ENCODE peak calls at places on chromosomes 12 and 14, in four cellular contexts. H, B, S and N are unnamed samples.
A peak's percentile ranks its signal among the peaks of the same experiment; 100 is the strongest.

GRCh38 chr14:23162800-23163199 is 20.7 kb downstream of the SLC7A8 start:
- DNase-seq in H (no peak), B (no peak), S (no peak), N (no peak)

GRCh38 chr14:104794641-104795467 is 694 bp downstream of the AKT1 start:
- DNase-seq in H (peak; percentile 53), B (no peak), S (no peak), N (peak; percentile 64)

GRCh38 chr12:120468846-120469449 is 600 bp downstream of the SRSF9 start:
- DNase-seq in H (peak; percentile 29), B (peak; percentile 13), S (no peak), N (peak; percentile 72)

GRCh38 chr12:121711925-121712461 is 559 bp upstream of the TMEM120B start:
- DNase-seq in H (no peak), B (no peak), S (no peak), N (peak; percentile 80)

GRCh38 chr14:54173782-54174181 is 217.2 kb upstream of the BMP4 start:
- DNase-seq in H (peak; percentile 43), B (no peak), S (no peak), N (no peak)

GRCh38 chr12:54206807-54207206 is 18.0 kb upstream of the SMUG1 start:
- DNase-seq in H (no peak), B (no peak), S (no peak), N (no peak)

GRCh38 chr12:121579981-121580868 is 598 bp downstream of the KDM2B start:
- DNase-seq in H (peak; percentile 78), B (peak; percentile 65), S (peak; percentile 30), N (peak; percentile 80)

GRCh38 chr12:113598815-113599406 is 127.2 kb upstream of the LHX5 start:
- DNase-seq in H (no peak), B (no peak), S (no peak), N (no peak)

GRCh38 chr12:108804361-108804949 is 52.9 kb downstream of the SSH1 start:
- DNase-seq in H (peak; percentile 95), B (no peak), S (no peak), N (peak; percentile 42)

GRCh38 chr12:127271776-127272175 is 995.2 kb upstream of the TMEM132C start:
- DNase-seq in H (no peak), B (no peak), S (no peak), N (no peak)

GRCh38 chr14:99945732-99946651 is 119.2 kb upstream of the EVL start:
- DNase-seq in H (peak; percentile 15), B (no peak), S (peak; percentile 14), N (peak; percentile 34)

GRCh38 chr12:54385251-54385914 is 850 bp upstream of the ZNF385A start:
- DNase-seq in H (no peak), B (no peak), S (no peak), N (peak; percentile 88)

GRCh38 chr12:95548056-95548538 is 3.2 kb downstream of the USP44 start:
- DNase-seq in H (peak; percentile 7), B (peak; percentile 30), S (no peak), N (peak; percentile 83)

GRCh38 chr12:1630081-1630826 is 1.2 kb downstream of the WNT5B start:
- DNase-seq in H (peak; percentile 48), B (peak; percentile 15), S (no peak), N (peak; percentile 78)